ENCODE peak calls at places on chromosomes 3 and 15, in four cellular contexts. P is type B pancreatic cell, Z is body of pancreas, E is NCI-H748 treated with DMSO at 0.1 percent for 48 hours. Q is an unnamed sample.

GRCh38 chr15:90650117-90650955 is 66.8 kb upstream of the BLM start:
- DNase-seq in P (no peak), Z (no peak), E (no peak), Q (no peak)

GRCh38 chr3:69763976-69764851 is 24.9 kb downstream of the MITF start:
- DNase-seq in P (no peak), Z (no peak), E (no peak), Q (no peak)

GRCh38 chr3:31219131-31219843 is 313.4 kb upstream of the STT3B start:
- DNase-seq in P (no peak), Z (no peak), E (no peak), Q (no peak)

GRCh38 chr15:47410243-47410642 is 307.1 kb upstream of the SEMA6D start:
- DNase-seq in P (no peak), Z (no peak), E (no peak), Q (no peak)

GRCh38 chr15:99057697-99058420 is 47.0 kb upstream of the SYNM start:
- DNase-seq in P (peak), Z (no peak), E (no peak), Q (no peak)

GRCh38 chr3:46829699-46830208 is 33.5 kb downstream of the MYL3 start:
- DNase-seq in P (no peak), Z (no peak), E (no peak), Q (no peak)

GRCh38 chr3:154684021-154684420 is 254.0 kb upstream of the GPR149 start:
- DNase-seq in P (no peak), Z (no peak), E (no peak), Q (no peak)

GRCh38 chr3:11709782-11710181 is 66.1 kb upstream of the VGLL4 start:
- DNase-seq in P (no peak), Z (no peak), E (no peak), Q (no peak)

GRCh38 chr3:32321095-32321835 is 70.4 kb upstream of the CMTM7 start:
- DNase-seq in P (no peak), Z (no peak), E (peak), Q (no peak)

GRCh38 chr15:72599855-72600464 is 54.5 kb upstream of the GOLGA6B start:
- DNase-seq in P (no peak), Z (peak), E (peak), Q (no peak)

GRCh38 chr15:68819451-68820204 is 1.1 kb downstream of the ANP32A start:
- DNase-seq in P (no peak), Z (peak), E (peak), Q (no peak)

GRCh38 chr3:32375596-32375930 is 16.1 kb upstream of the CMTM7 start:
- DNase-seq in P (no peak), Z (no peak), E (no peak), Q (no peak)

GRCh38 chr15:83398591-83398990 is 48.5 kb upstream of the SH3GL3 start:
- DNase-seq in P (no peak), Z (no peak), E (no peak), Q (no peak)

GRCh38 chr3:102036015-102036414 is 186.7 kb downstream of the NFKBIZ start:
- DNase-seq in P (no peak), Z (no peak), E (no peak), Q (no peak)

GRCh38 chr3:14265246-14265962 is 86.8 kb downstream of the LSM3 start:
- DNase-seq in P (no peak), Z (no peak), E (peak), Q (no peak)

GRCh38 chr3:60839242-60839641 is 412.0 kb downstream of the FHIT start:
- DNase-seq in P (no peak), Z (no peak), E (no peak), Q (no peak)

GRCh38 chr3:52483577-52484495 is 11.3 kb upstream of the STAB1 start:
- DNase-seq in P (no peak), Z (no peak), E (no peak), Q (no peak)

GRCh38 chr15:82105458-82106205 is 59.8 kb upstream of the MEX3B start:
- DNase-seq in P (no peak), Z (peak), E (peak), Q (no peak)

GRCh38 chr3:178267158-178267838 is 268.9 kb upstream of the KCNMB2 start:
- DNase-seq in P (no peak), Z (no peak), E (no peak), Q (no peak)

GRCh38 chr3:172659246-172660002 is 51.4 kb downstream of the NCEH1 start:
- DNase-seq in P (no peak), Z (no peak), E (no peak), Q (no peak)

GRCh38 chr15:62979252-62979651 is 63.3 kb upstream of the TPM1 start:
- DNase-seq in P (no peak), Z (no peak), E (no peak), Q (no peak)

GRCh38 chr15:41573396-41573795 is 14.4 kb downstream of the TYRO3 start:
- DNase-seq in P (no peak), Z (no peak), E (no peak), Q (no peak)

GRCh38 chr15:29556385-29556784 is 265.9 kb downstream of the TJP1 start:
- DNase-seq in P (no peak), Z (no peak), E (no peak), Q (no peak)

GRCh38 chr3:48694610-48695051 is 8.9 kb upstream of the NCKIPSD start:
- DNase-seq in P (no peak), Z (peak), E (no peak), Q (no peak)

GRCh38 chr3:40691598-40691905 is 166.8 kb downstream of the ZNF621 start:
- DNase-seq in P (no peak), Z (peak), E (no peak), Q (no peak)

GRCh38 chr3:177893321-177893720 is 642.9 kb upstream of the KCNMB2 start:
- DNase-seq in P (no peak), Z (no peak), E (no peak), Q (no peak)

GRCh38 chr15:58770519-58770856 is 614 bp upstream of the MINDY2 start:
- DNase-seq in P (no peak), Z (peak), E (no peak), Q (no peak)

GRCh38 chr3:88301273-88302002 is 151.7 kb downstream of the C3orf38 start:
- DNase-seq in P (no peak), Z (no peak), E (no peak), Q (no peak)

GRCh38 chr3:48595526-48596121 is 495 bp upstream of the COL7A1 start:
- DNase-seq in P (no peak), Z (peak), E (no peak), Q (no peak)

GRCh38 chr3:177824190-177824786 is 627.0 kb upstream of the TBL1XR1 start:
- DNase-seq in P (no peak), Z (peak), E (no peak), Q (no peak)